ENCODE peak calls at places on chromosomes 2 and 18, in four cellular contexts. Z is effector memory CD8-positive, alpha-beta T cell; L is ELF-1; J is effector memory CD4-positive, alpha-beta T cell. T is an unnamed sample.

GRCh38 chr2:191950132-191950885 is 103.4 kb upstream of the CAVIN2 start:
- DNase-seq in Z (no peak), L (no peak), J (no peak), T (no peak)

GRCh38 chr2:135162377-135162776 is 110.3 kb downstream of the RAB3GAP1 start:
- DNase-seq in Z (no peak), L (no peak), J (no peak), T (peak)

GRCh38 chr2:14514001-14514400 is 118.5 kb upstream of the LRATD1 start:
- DNase-seq in Z (no peak), L (no peak), J (no peak), T (no peak)

GRCh38 chr2:158928965-158929364 is 39.5 kb upstream of the TANC1 start:
- DNase-seq in Z (no peak), L (no peak), J (no peak), T (no peak)

GRCh38 chr18:79567481-79568147 is 112.0 kb upstream of the CTDP1 start:
- DNase-seq in Z (no peak), L (peak), J (no peak), T (no peak)

GRCh38 chr2:1477196-1478040 is 64.2 kb downstream of the TPO start:
- DNase-seq in Z (no peak), L (no peak), J (no peak), T (no peak)

GRCh38 chr2:113962692-113963480 is 73.0 kb downstream of the ACTR3 start:
- DNase-seq in Z (no peak), L (no peak), J (no peak), T (no peak)

GRCh38 chr18:59123588-59124369 is 15.9 kb upstream of the SEC11C start:
- DNase-seq in Z (no peak), L (no peak), J (no peak), T (no peak)

GRCh38 chr2:159137511-159138101 is 148.9 kb downstream of the WDSUB1 start:
- DNase-seq in Z (no peak), L (peak), J (no peak), T (no peak)

GRCh38 chr2:190477563-190478454 is 56.7 kb downstream of the NEMP2 start:
- DNase-seq in Z (no peak), L (no peak), J (no peak), T (no peak)

GRCh38 chr2:65070172-65070830 is 14.1 kb downstream of the CEP68 start:
- DNase-seq in Z (no peak), L (peak), J (no peak), T (no peak)

GRCh38 chr2:240418311-240418710 is 17.2 kb upstream of the GPC1 start:
- DNase-seq in Z (no peak), L (no peak), J (no peak), T (peak)

GRCh38 chr2:27298391-27299080 is 9.7 kb downstream of the UCN start:
- DNase-seq in Z (no peak), L (no peak), J (no peak), T (no peak)

GRCh38 chr2:209426432-209426831 is 2.6 kb downstream of the MAP2 start:
- DNase-seq in Z (no peak), L (peak), J (no peak), T (peak)

GRCh38 chr2:208250401-208250800 is 4.5 kb downstream of the IDH1 start:
- DNase-seq in Z (no peak), L (no peak), J (no peak), T (no peak)

GRCh38 chr2:167961536-167961935 is 285.9 kb downstream of the STK39 start:
- DNase-seq in Z (no peak), L (peak), J (no peak), T (no peak)

GRCh38 chr2:134671498-134671897 is 47.3 kb downstream of the TMEM163 start:
- DNase-seq in Z (peak), L (peak), J (no peak), T (no peak)

GRCh38 chr2:134231296-134231964 is 22.4 kb upstream of the MGAT5 start:
- DNase-seq in Z (no peak), L (no peak), J (no peak), T (no peak)

GRCh38 chr18:50240083-50240563 is 26.2 kb downstream of the CFAP53 start:
- DNase-seq in Z (no peak), L (no peak), J (no peak), T (no peak)

GRCh38 chr2:181466661-181467576 is 9.7 kb downstream of the ITGA4 start:
- DNase-seq in Z (peak), L (peak), J (peak), T (peak)

GRCh38 chr18:57666818-57667497 is 45.3 kb upstream of the NARS1 start:
- DNase-seq in Z (no peak), L (no peak), J (no peak), T (no peak)

GRCh38 chr2:25341031-25341727 is 546 bp downstream of the DNMT3A start:
- DNase-seq in Z (no peak), L (no peak), J (no peak), T (peak)

GRCh38 chr2:127098711-127099110 is 8.2 kb downstream of the BIN1 start:
- DNase-seq in Z (no peak), L (no peak), J (no peak), T (no peak)

GRCh38 chr2:203692039-203692710 is 14.3 kb upstream of the CD28 start:
- DNase-seq in Z (no peak), L (no peak), J (no peak), T (no peak)

GRCh38 chr18:67211646-67212045 is 304.9 kb downstream of the DSEL start:
- DNase-seq in Z (no peak), L (no peak), J (no peak), T (no peak)

GRCh38 chr2:24399434-24400206 is 39.3 kb upstream of the ITSN2 start:
- DNase-seq in Z (no peak), L (no peak), J (no peak), T (no peak)

GRCh38 chr2:44825702-44826101 is 115.8 kb upstream of the SIX3 start:
- DNase-seq in Z (no peak), L (peak), J (no peak), T (no peak)

GRCh38 chr18:76838182-76838581 is 15.8 kb downstream of the ZNF236 start:
- DNase-seq in Z (no peak), L (no peak), J (no peak), T (no peak)

GRCh38 chr2:223101340-223102039 is 49.5 kb downstream of the KCNE4 start:
- DNase-seq in Z (no peak), L (peak), J (no peak), T (peak)